ENCODE peak calls at places on chromosomes 6 and 20, in six cellular contexts. A is CD4-positive, alpha-beta memory T cell; F is mesothelial cell of epicardium; Y is sigmoid colon; Z is fibroblast of lung; K is NCI-H510A. V is an unnamed sample.

GRCh38 chr6:167491403-167492095 is 166.7 kb downstream of the TTLL2 start:
- DNase-seq in A (no peak), F (no peak), Y (peak; percentile 6), Z (no peak), K (no peak), V (no peak)

GRCh38 chr6:119511024-119511423 is 161.5 kb upstream of the MAN1A1 start:
- DNase-seq in A (no peak), F (no peak), Y (no peak), Z (no peak), K (no peak), V (no peak)

GRCh38 chr6:162468326-162468725 is 259.2 kb downstream of the PRKN start:
- DNase-seq in A (no peak), F (no peak), Y (no peak), Z (peak; percentile 72), K (no peak), V (no peak)

GRCh38 chr20:64225828-64226598 is 29.5 kb upstream of the PCMTD2 start:
- DNase-seq in A (no peak), F (no peak), Y (no peak), Z (no peak), K (no peak), V (no peak)

GRCh38 chr20:32052792-32053362 is 835 bp downstream of the HCK start:
- DNase-seq in A (no peak), F (no peak), Y (peak; percentile 80), Z (no peak), K (no peak), V (no peak)

GRCh38 chr6:108800510-108800909 is 47.7 kb upstream of the ARMC2 start:
- DNase-seq in A (no peak), F (no peak), Y (no peak), Z (peak; percentile 35), K (no peak), V (no peak)

GRCh38 chr20:41510224-41510623 is 108.0 kb downstream of the CHD6 start:
- DNase-seq in A (no peak), F (no peak), Y (no peak), Z (no peak), K (no peak), V (no peak)

GRCh38 chr20:50020283-50020682 is 37.5 kb downstream of the SNAI1 start:
- DNase-seq in A (no peak), F (no peak), Y (no peak), Z (peak; percentile 60), K (no peak), V (no peak)

GRCh38 chr6:150606258-150607043 is 6.8 kb downstream of the PLEKHG1 start:
- DNase-seq in A (no peak), F (no peak), Y (no peak), Z (no peak), K (no peak), V (no peak)

GRCh38 chr6:157253017-157253416 is 70.3 kb downstream of the TMEM242 start:
- DNase-seq in A (no peak), F (no peak), Y (no peak), Z (no peak), K (no peak), V (no peak)

GRCh38 chr6:4130357-4130987 is 4.9 kb downstream of the ECI2 start:
- DNase-seq in A (no peak), F (no peak), Y (no peak), Z (no peak), K (no peak), V (no peak)

GRCh38 chr6:7060769-7061516 is 46.8 kb upstream of the RREB1 start:
- DNase-seq in A (no peak), F (no peak), Y (no peak), Z (no peak), K (no peak), V (no peak)

GRCh38 chr6:33631971-33632585 is 11.0 kb downstream of the ITPR3 start:
- DNase-seq in A (no peak), F (no peak), Y (no peak), Z (no peak), K (no peak), V (no peak)

GRCh38 chr6:2944405-2945068 is 26.8 kb downstream of the SERPINB6 start:
- DNase-seq in A (no peak), F (no peak), Y (no peak), Z (no peak), K (no peak), V (no peak)

GRCh38 chr6:53476979-53477378 is 67.9 kb downstream of the GCLC start:
- DNase-seq in A (no peak), F (no peak), Y (no peak), Z (peak; percentile 41), K (no peak), V (no peak)

GRCh38 chr6:53724501-53724900 is 58.9 kb upstream of the KLHL31 start:
- DNase-seq in A (no peak), F (no peak), Y (no peak), Z (no peak), K (no peak), V (no peak)

GRCh38 chr6:36414481-36414880 is 27.0 kb upstream of the ETV7 start:
- DNase-seq in A (no peak), F (no peak), Y (no peak), Z (peak; percentile 73), K (no peak), V (no peak)

GRCh38 chr20:7765221-7765620 is 175.0 kb downstream of the HAO1 start:
- DNase-seq in A (no peak), F (no peak), Y (no peak), Z (no peak), K (no peak), V (no peak)

GRCh38 chr20:61970357-61970756 is 95.3 kb downstream of the TAF4 start:
- DNase-seq in A (no peak), F (no peak), Y (no peak), Z (no peak), K (no peak), V (no peak)

GRCh38 chr6:113642714-113643442 is 214.3 kb upstream of the MARCKS start:
- DNase-seq in A (no peak), F (peak; percentile 25), Y (no peak), Z (peak; percentile 21), K (peak; percentile 52), V (no peak)

GRCh38 chr6:111599259-111599658 is 6.4 kb downstream of the TRAF3IP2 start:
- DNase-seq in A (no peak), F (no peak), Y (no peak), Z (no peak), K (no peak), V (no peak)

GRCh38 chr20:54048489-54048888 is 21.9 kb downstream of the BCAS1 start:
- DNase-seq in A (no peak), F (no peak), Y (no peak), Z (peak; percentile 20), K (no peak), V (no peak)

GRCh38 chr20:38156280-38156679 is 8.8 kb downstream of the TGM2 start:
- DNase-seq in A (no peak), F (no peak), Y (no peak), Z (no peak), K (no peak), V (no peak)

GRCh38 chr20:43786885-43787284 is 60.1 kb upstream of the GTSF1L start:
- DNase-seq in A (no peak), F (no peak), Y (no peak), Z (no peak), K (no peak), V (no peak)

GRCh38 chr6:105573138-105573537 is 170.3 kb upstream of the PREP start:
- DNase-seq in A (no peak), F (no peak), Y (no peak), Z (peak; percentile 68), K (no peak), V (no peak)

GRCh38 chr6:167474725-167475124 is 149.8 kb downstream of the TTLL2 start:
- DNase-seq in A (no peak), F (no peak), Y (no peak), Z (no peak), K (no peak), V (no peak)

GRCh38 chr6:35230950-35231349 is 17.2 kb downstream of the SCUBE3 start:
- DNase-seq in A (no peak), F (no peak), Y (peak; percentile 84), Z (no peak), K (no peak), V (no peak)

GRCh38 chr6:70103798-70104197 is 199.1 kb downstream of the COL9A1 start:
- DNase-seq in A (no peak), F (no peak), Y (no peak), Z (no peak), K (no peak), V (no peak)

GRCh38 chr20:34110025-34111013 is 1.7 kb downstream of the EIF2S2 start:
- DNase-seq in A (peak; percentile 3), F (no peak), Y (no peak), Z (peak; percentile 12), K (no peak), V (peak; percentile 9)

GRCh38 chr6:168179702-168180382 is 100.8 kb upstream of the FRMD1 start:
- DNase-seq in A (no peak), F (no peak), Y (peak; percentile 34), Z (no peak), K (no peak), V (no peak)

GRCh38 chr20:50658804-50659380 is 32.5 kb downstream of the RIPOR3 start:
- DNase-seq in A (no peak), F (no peak), Y (no peak), Z (no peak), K (no peak), V (no peak)

GRCh38 chr6:3283641-3284435 is 25.1 kb downstream of the PSMG4 start:
- DNase-seq in A (no peak), F (no peak), Y (peak; percentile 59), Z (no peak), K (no peak), V (no peak)

GRCh38 chr6:146851837-146852236 is 253.1 kb downstream of the ADGB start:
- DNase-seq in A (no peak), F (no peak), Y (no peak), Z (peak; percentile 98), K (no peak), V (no peak)